ENCODE peak calls at places on chromosomes 4 and X, in six cellular contexts. J is activated T-helper 1 cell treated with anti-CD3 and anti-CD28 coated beads, Interleukin-2, amount 50 U/mL, for 16 hours; M is Peyer's patch; A is activated CD4-positive, alpha-beta T cell treated with anti-CD3 and anti-CD28 coated beads, Interleukin-2, amount 50 U/mL, for 24 hours; H is lower leg skin; P is activated naive CD4-positive, alpha-beta T cell. T is an unnamed sample.
A peak's percentile ranks its signal among the peaks of the same experiment; 100 is the strongest.

GRCh38 chrX:38435130-38435529 is 82.7 kb downstream of the OTC start:
- DNase-seq in P (no peak), A (no peak), J (no peak), H (no peak), M (no peak), T (peak; percentile 54)

GRCh38 chrX:129553619-129554288 is 13.7 kb downstream of the OCRL start:
- DNase-seq in A (no peak), J (no peak), P (no peak), H (no peak), M (no peak), T (no peak)

GRCh38 chr4:115325836-115326235 is 212.4 kb upstream of the NDST4 start:
- DNase-seq in J (no peak), H (no peak), P (no peak), A (no peak), M (no peak), T (no peak)

GRCh38 chrX:153960077-153960476 is 11.5 kb downstream of the HCFC1 start:
- DNase-seq in A (no peak), M (no peak), H (no peak), J (no peak), P (no peak), T (no peak)

GRCh38 chr4:56512166-56512565 is 6.6 kb downstream of the ARL9 start:
- DNase-seq in P (no peak), M (no peak), A (no peak), J (no peak), H (no peak), T (no peak)

GRCh38 chrX:129360175-129360574 is 163.1 kb downstream of the SMARCA1 start:
- DNase-seq in A (peak; percentile 27), H (peak; percentile 15), M (no peak), P (peak; percentile 2), J (no peak), T (peak; percentile 34)

GRCh38 chrX:154730271-154730883 is 20.5 kb downstream of the GAB3 start:
- DNase-seq in J (no peak), P (no peak), M (no peak), H (no peak), A (no peak), T (peak; percentile 81)

GRCh38 chrX:31252133-31252532 is 180.3 kb upstream of the FTHL17 start:
- DNase-seq in P (no peak), A (no peak), M (no peak), H (no peak), J (no peak), T (no peak)

GRCh38 chr4:128427832-128428366 is 140.3 kb upstream of the PGRMC2 start:
- DNase-seq in M (no peak), H (no peak), P (no peak), A (no peak), J (no peak), T (peak; percentile 65)

GRCh38 chrX:75968293-75968692 is 183.2 kb upstream of the MAGEE2 start:
- DNase-seq in M (no peak), H (no peak), J (no peak), P (no peak), A (no peak), T (no peak)

GRCh38 chrX:18973527-18974192 is 10.3 kb downstream of the PHKA2 start:
- DNase-seq in P (no peak), A (no peak), M (no peak), J (no peak), H (no peak), T (no peak)

GRCh38 chrX:130885996-130886395 is 17.0 kb downstream of the ENOX2 start:
- DNase-seq in H (no peak), M (no peak), P (no peak), A (no peak), J (no peak), T (no peak)

GRCh38 chr4:27921236-27921635 is 1060.6 kb downstream of the STIM2 start:
- DNase-seq in H (no peak), A (no peak), M (no peak), J (no peak), P (no peak), T (no peak)

GRCh38 chrX:121244511-121244910 is 197.1 kb downstream of the GLUD2 start:
- DNase-seq in H (no peak), M (no peak), A (no peak), P (no peak), J (no peak), T (no peak)

GRCh38 chr4:14888790-14889189 is 113.5 kb upstream of the CPEB2 start:
- DNase-seq in A (no peak), P (no peak), J (no peak), H (peak; percentile 29), M (no peak), T (no peak)

GRCh38 chr4:152586668-152587067 is 50.8 kb upstream of the FBXW7 start:
- DNase-seq in M (no peak), P (no peak), H (no peak), J (no peak), A (no peak), T (no peak)

GRCh38 chrX:109312757-109313156 is 169.1 kb downstream of the GUCY2F start:
- DNase-seq in H (no peak), A (no peak), M (no peak), P (no peak), J (no peak), T (no peak)

GRCh38 chrX:113741744-113742143 is 842.1 kb upstream of the HTR2C start:
- DNase-seq in P (no peak), J (no peak), A (no peak), H (no peak), M (no peak), T (no peak)

GRCh38 chr4:82780398-82781231 is 18.0 kb downstream of the SCD5 start:
- DNase-seq in A (no peak), M (peak; percentile 24), J (no peak), H (peak; percentile 40), P (no peak), T (peak; percentile 54)

GRCh38 chrX:67104982-67105757 is 438.7 kb upstream of the AR start:
- DNase-seq in H (peak; percentile 15), P (no peak), M (no peak), A (no peak), J (no peak), T (peak; percentile 72)

GRCh38 chrX:151336809-151337208 is 60.2 kb upstream of the VMA21 start:
- DNase-seq in P (no peak), J (no peak), A (no peak), M (no peak), H (no peak), T (no peak)

GRCh38 chr4:159048166-159048886 is 54.6 kb upstream of the RAPGEF2 start:
- DNase-seq in A (no peak), H (peak; percentile 39), M (no peak), J (no peak), P (no peak), T (peak; percentile 80)

GRCh38 chr4:101953949-101954348 is 163.4 kb downstream of the BANK1 start:
- DNase-seq in P (no peak), J (no peak), A (no peak), M (no peak), H (no peak), T (no peak)

GRCh38 chrX:118039591-118039990 is 77.0 kb downstream of the KLHL13 start:
- DNase-seq in P (no peak), A (no peak), J (no peak), M (no peak), H (no peak), T (no peak)

GRCh38 chr4:145552181-145552822 is 66.9 kb upstream of the MMAA start:
- DNase-seq in A (no peak), M (no peak), P (no peak), H (no peak), J (no peak), T (no peak)

GRCh38 chr4:148674891-148675290 is 232.7 kb upstream of the NR3C2 start:
- DNase-seq in A (no peak), M (no peak), H (no peak), J (no peak), P (no peak), T (no peak)

GRCh38 chr4:156098846-156099245 is 145.2 kb upstream of the CTSO start:
- DNase-seq in A (no peak), H (no peak), M (no peak), P (no peak), J (no peak), T (no peak)

GRCh38 chr4:68175562-68176155 is 46.0 kb upstream of the TMPRSS11F start:
- DNase-seq in A (peak; percentile 33), J (no peak), P (no peak), H (no peak), M (no peak), T (no peak)

GRCh38 chr4:98564847-98565246 is 93.6 kb downstream of the TSPAN5 start:
- DNase-seq in A (no peak), P (no peak), J (no peak), M (no peak), H (no peak), T (no peak)

GRCh38 chrX:17814557-17814956 is 46.5 kb downstream of the RAI2 start:
- DNase-seq in A (no peak), J (no peak), P (no peak), M (no peak), H (no peak), T (no peak)

GRCh38 chr4:67723949-67724348 is 23.0 kb upstream of the UBA6 start:
- DNase-seq in H (no peak), J (no peak), A (no peak), M (no peak), P (no peak), T (no peak)

T was measured in left lobe of liver.